ENCODE peak calls at places on chromosomes 1 and 21, in ten cellular contexts. A is T-helper 2 cell; M is RPMI7951; H is ELR; Y is activated T-cell treated with anti-CD3 and anti-CD28 coated beads, Interleukin-2, amount 50 U/mL, for 24 hours; V is uterus; C is WTC11; Q is activated naive CD4-positive, alpha-beta T cell; U is activated CD4-positive, alpha-beta T cell treated with anti-CD3 and anti-CD28 coated beads, Interleukin-2, amount 50 U/mL, for 48 hours; K is tibial artery. L is an unnamed sample.

GRCh38 chr1:170586321-170586855 is 54.4 kb downstream of the GORAB start:
- DNase-seq in Y (no peak), K (peak), H (no peak), Q (no peak), V (peak), C (no peak), M (no peak), A (no peak), U (no peak), L (peak)

GRCh38 chr1:35539824-35540261 is 17.4 kb downstream of the KIAA0319L start:
- DNase-seq in Q (no peak), H (peak), C (no peak), V (no peak), M (no peak), K (no peak), U (no peak), Y (no peak), A (no peak), L (no peak)

GRCh38 chr1:198467907-198468306 is 72.6 kb downstream of the ATP6V1G3 start:
- DNase-seq in M (no peak), K (no peak), C (no peak), Y (no peak), U (no peak), H (no peak), V (no peak), Q (no peak), A (no peak), L (no peak)

GRCh38 chr1:220880726-220881506 is 1.7 kb downstream of the HLX start:
- DNase-seq in Q (no peak), Y (no peak), V (peak), H (peak), A (no peak), C (no peak), M (no peak), U (peak), K (peak), L (no peak)

GRCh38 chr1:156801409-156802121 is 15.1 kb downstream of the SH2D2A start:
- DNase-seq in V (peak), M (peak), U (no peak), K (no peak), A (peak), Q (no peak), C (no peak), H (peak), Y (no peak), L (no peak)

GRCh38 chr1:237201155-237201554 is 159.2 kb downstream of the RYR2 start:
- DNase-seq in C (no peak), M (no peak), U (no peak), V (no peak), H (no peak), A (no peak), Q (no peak), Y (no peak), K (no peak), L (no peak)

GRCh38 chr1:207495816-207496792 is at the start of gene CR1:
- DNase-seq in C (peak), K (peak), A (no peak), Q (no peak), H (no peak), M (no peak), Y (peak), V (no peak), U (peak), L (no peak)

GRCh38 chr1:183653876-183654451 is 848 bp upstream of the APOBEC4 start:
- DNase-seq in A (no peak), U (no peak), Y (no peak), V (no peak), Q (no peak), M (no peak), H (no peak), C (no peak), K (no peak), L (no peak)

GRCh38 chr1:5456090-5456789 is 536.0 kb downstream of the NPHP4 start:
- DNase-seq in Y (no peak), H (no peak), A (no peak), V (no peak), K (no peak), C (no peak), M (no peak), Q (no peak), U (no peak), L (no peak)

GRCh38 chr1:88768816-88769215 is 84.7 kb downstream of the PKN2 start:
- DNase-seq in H (no peak), U (no peak), M (no peak), C (no peak), V (no peak), K (no peak), Q (no peak), Y (no peak), A (no peak), L (no peak)

GRCh38 chr1:167627865-167628641 is 2.0 kb upstream of the RCSD1 start:
- DNase-seq in K (no peak), Y (peak), M (peak), H (no peak), U (peak), V (peak), Q (peak), C (no peak), A (peak), L (no peak)

GRCh38 chr1:20496241-20496661 is 10.2 kb upstream of the CAMK2N1 start:
- DNase-seq in A (no peak), K (peak), V (no peak), U (peak), C (no peak), H (peak), M (peak), Y (no peak), Q (no peak), L (no peak)

GRCh38 chr21:43766734-43767497 is 9.2 kb downstream of the CSTB start:
- DNase-seq in Q (no peak), H (no peak), U (no peak), M (no peak), V (no peak), C (no peak), A (no peak), Y (no peak), K (no peak), L (no peak)

GRCh38 chr1:201277441-201277840 is 5.9 kb upstream of the PKP1 start:
- DNase-seq in C (no peak), M (no peak), V (no peak), H (peak), K (no peak), Q (no peak), A (no peak), Y (no peak), U (no peak), L (no peak)

GRCh38 chr21:33901421-33902288 is 13.9 kb downstream of the ATP5PO start:
- DNase-seq in H (peak), K (peak), U (no peak), A (no peak), Q (no peak), C (peak), Y (no peak), V (peak), M (peak), L (no peak)

GRCh38 chr1:191629836-191630235 is 528.4 kb upstream of the RGS18 start:
- DNase-seq in U (no peak), V (no peak), H (no peak), Q (no peak), C (peak), A (no peak), K (no peak), Y (no peak), M (no peak), L (no peak)

GRCh38 chr1:24048205-24048869 is 63.6 kb downstream of the MYOM3 start:
- DNase-seq in V (no peak), Y (no peak), C (no peak), U (no peak), H (peak), K (no peak), M (no peak), Q (no peak), A (no peak), L (no peak)

GRCh38 chr1:116906812-116907211 is 2.9 kb upstream of the PTGFRN start:
- DNase-seq in C (no peak), M (no peak), H (no peak), K (no peak), Y (no peak), A (no peak), V (no peak), Q (no peak), U (no peak), L (no peak)

GRCh38 chr21:41600116-41600515 is 92.2 kb upstream of the TMPRSS2 start:
- DNase-seq in V (no peak), U (no peak), Y (no peak), H (no peak), K (peak), C (no peak), Q (no peak), M (no peak), A (no peak), L (no peak)

GRCh38 chr1:232011961-232012360 is 385.4 kb downstream of the DISC1 start:
- DNase-seq in Y (no peak), K (no peak), M (no peak), V (no peak), Q (no peak), C (no peak), U (no peak), A (no peak), H (peak), L (no peak)

GRCh38 chr1:28102169-28102568 is 13.8 kb upstream of the EYA3 start:
- DNase-seq in H (no peak), Q (no peak), M (no peak), Y (no peak), K (no peak), A (no peak), C (no peak), U (no peak), V (no peak), L (no peak)

GRCh38 chr1:185530215-185530614 is 204.0 kb upstream of the HMCN1 start:
- DNase-seq in K (no peak), V (no peak), U (no peak), M (no peak), C (no peak), A (no peak), Q (no peak), H (no peak), Y (no peak), L (no peak)

GRCh38 chr1:226457307-226457712 is 49.4 kb upstream of the PARP1 start:
- DNase-seq in H (peak), K (no peak), A (peak), U (peak), Y (peak), V (no peak), Q (no peak), M (no peak), C (peak), L (no peak)

GRCh38 chr21:42862774-42863503 is 16.4 kb downstream of the WDR4 start:
- DNase-seq in M (no peak), H (no peak), U (no peak), Y (no peak), A (no peak), K (no peak), V (no peak), Q (no peak), C (peak), L (no peak)

GRCh38 chr1:181094813-181095212 is 6.3 kb downstream of the IER5 start:
- DNase-seq in H (peak), A (no peak), U (no peak), K (no peak), V (peak), C (no peak), Q (no peak), M (no peak), Y (no peak), L (no peak)

GRCh38 chr1:15424146-15424667 is 14.0 kb upstream of the CTRC start:
- DNase-seq in A (no peak), K (no peak), U (no peak), Y (no peak), Q (no peak), M (no peak), V (no peak), C (no peak), H (no peak), L (no peak)

L was measured in retinal pigment epithelial cell.